ENCODE peak calls at places on chromosomes 13 and 19, in four cellular contexts. B is K562, O is GM23338, J is WTC11. L is an unnamed sample.

GRCh38 chr19:48918801-48919247 is 14.7 kb upstream of the DHDH start:
- DNase-seq in O (peak), J (peak), B (peak), L (peak)

GRCh38 chr13:109569938-109570711 is 216.3 kb downstream of the IRS2 start:
- DNase-seq in B (no peak), J (no peak), O (no peak), L (no peak)

GRCh38 chr19:12015753-12016116 is 19.7 kb downstream of the ZNF433 start:
- DNase-seq in B (no peak), O (peak), J (no peak), L (no peak)

GRCh38 chr13:23707674-23708073 is 137.5 kb downstream of the TNFRSF19 start:
- DNase-seq in B (no peak), O (no peak), J (no peak), L (no peak)

GRCh38 chr13:101575591-101575990 is 123.1 kb downstream of the ITGBL1 start:
- DNase-seq in B (no peak), O (no peak), J (no peak), L (no peak)

GRCh38 chr19:39927076-39927475 is 7.4 kb downstream of the FCGBP start:
- DNase-seq in B (no peak), J (no peak), O (no peak), L (no peak)

GRCh38 chr19:262125-262524 is 29.1 kb downstream of the PLPP2 start:
- DNase-seq in J (no peak), B (no peak), O (no peak), L (no peak)

GRCh38 chr19:18768046-18768771 is 22.9 kb downstream of the COMP start:
- DNase-seq in B (peak), J (peak), O (peak), L (no peak)

GRCh38 chr19:1566392-1567115 is 1.6 kb downstream of the MEX3D start:
- DNase-seq in O (peak), J (peak), B (peak), L (peak)

GRCh38 chr19:4742717-4743646 is 19.3 kb upstream of the DPP9 start:
- DNase-seq in O (peak), J (peak), B (no peak), L (peak)

GRCh38 chr19:2477732-2478191 is 1.8 kb downstream of the GADD45B start:
- DNase-seq in O (no peak), B (no peak), J (no peak), L (no peak)

GRCh38 chr19:44643605-44644390 is at the start of gene PVR:
- DNase-seq in J (peak), O (peak), B (peak), L (peak)

GRCh38 chr19:47670736-47671135 is 42.5 kb upstream of the EHD2 start:
- DNase-seq in O (no peak), B (no peak), J (no peak), L (no peak)

GRCh38 chr13:66343224-66343828 is 886.8 kb downstream of the PCDH9 start:
- DNase-seq in J (no peak), B (no peak), O (no peak), L (no peak)

GRCh38 chr19:40466219-40467006 is at the start of gene SPTBN4:
- DNase-seq in B (no peak), J (no peak), O (no peak), L (peak)

GRCh38 chr13:94390881-94391280 is 88.6 kb downstream of the DCT start:
- DNase-seq in O (no peak), J (no peak), B (no peak), L (no peak)

GRCh38 chr13:42875448-42876269 is 94.3 kb downstream of the FAM216B start:
- DNase-seq in O (peak), J (peak), B (no peak), L (peak)

GRCh38 chr19:10817291-10818038 is 18.5 kb downstream of the TMED1 start:
- DNase-seq in J (no peak), O (peak), B (no peak), L (no peak)

GRCh38 chr13:46492946-46493345 is 60.0 kb upstream of the LRCH1 start:
- DNase-seq in O (peak), J (no peak), B (peak), L (no peak)

GRCh38 chr13:113978741-113979481 is 5.0 kb upstream of the C13orf46 start:
- DNase-seq in J (peak), O (no peak), B (no peak), L (no peak)

GRCh38 chr13:72129117-72129516 is 262.1 kb upstream of the DACH1 start:
- DNase-seq in J (no peak), B (no peak), O (no peak), L (no peak)

GRCh38 chr13:72122661-72123060 is 255.7 kb upstream of the DACH1 start:
- DNase-seq in J (no peak), B (no peak), O (no peak), L (no peak)

GRCh38 chr13:72126424-72126823 is 259.4 kb upstream of the DACH1 start:
- DNase-seq in O (no peak), J (no peak), B (no peak), L (no peak)

GRCh38 chr13:72127031-72127430 is 260.0 kb upstream of the DACH1 start:
- DNase-seq in O (peak), J (no peak), B (no peak), L (no peak)

DNA sequence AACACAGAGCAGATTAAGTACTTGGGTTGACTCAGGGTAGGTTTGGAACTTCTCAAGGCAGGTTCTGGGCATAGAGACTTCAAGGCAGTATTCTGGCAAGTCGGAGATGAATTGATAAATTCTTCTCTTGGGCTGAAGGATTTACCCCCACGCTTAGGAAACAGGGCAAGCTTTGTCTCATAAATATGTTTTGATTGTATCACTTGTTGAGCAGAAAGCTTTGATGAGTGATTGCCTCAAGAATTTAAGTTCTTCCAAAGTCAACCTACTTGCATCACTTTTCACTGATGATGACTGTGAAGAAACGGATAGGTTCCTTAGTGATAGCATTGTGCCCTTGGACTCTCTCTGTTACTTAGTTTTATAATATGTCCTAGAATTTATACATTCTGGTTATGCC is 258.6 kb upstream of the DACH1 start:
- DNase-seq in B (no peak), O (no peak), J (no peak), L (no peak)
- TF ChIP-seq CREB1 in B (no peak), O (no peak), J (no peak), L (no peak)

GRCh38 chr19:41586064-41586463 is 10.1 kb downstream of the CEACAM21 start:
- DNase-seq in J (no peak), B (no peak), O (no peak), L (no peak)
- TF ChIP-seq CREB1 in J (no peak), B (no peak), O (no peak), L (no peak)

GRCh38 chr13:75656590-75656989 is 20.5 kb downstream of the LMO7 start:
- DNase-seq in J (no peak), O (no peak), B (no peak), L (no peak)
- TF ChIP-seq CREB1 in J (no peak), O (no peak), B (no peak), L (no peak)

GRCh38 chr19:38899447-38900219 is at the start of the genes NFKBIB and SIRT2:
- DNase-seq in J (peak), B (peak), O (peak), L (peak)

GRCh38 chr19:38901683-38902082 is 1.9 kb downstream of the NFKBIB start:
- DNase-seq in O (no peak), B (no peak), J (no peak), L (no peak)

GRCh38 chr19:38900220-38900629 is 456 bp downstream of the NFKBIB start:
- DNase-seq in J (no peak), O (no peak), B (no peak), L (no peak)

GRCh38 chr19:38900816-38901215 is 1.0 kb downstream of the NFKBIB start:
- DNase-seq in B (no peak), J (no peak), O (no peak), L (no peak)

DNA sequence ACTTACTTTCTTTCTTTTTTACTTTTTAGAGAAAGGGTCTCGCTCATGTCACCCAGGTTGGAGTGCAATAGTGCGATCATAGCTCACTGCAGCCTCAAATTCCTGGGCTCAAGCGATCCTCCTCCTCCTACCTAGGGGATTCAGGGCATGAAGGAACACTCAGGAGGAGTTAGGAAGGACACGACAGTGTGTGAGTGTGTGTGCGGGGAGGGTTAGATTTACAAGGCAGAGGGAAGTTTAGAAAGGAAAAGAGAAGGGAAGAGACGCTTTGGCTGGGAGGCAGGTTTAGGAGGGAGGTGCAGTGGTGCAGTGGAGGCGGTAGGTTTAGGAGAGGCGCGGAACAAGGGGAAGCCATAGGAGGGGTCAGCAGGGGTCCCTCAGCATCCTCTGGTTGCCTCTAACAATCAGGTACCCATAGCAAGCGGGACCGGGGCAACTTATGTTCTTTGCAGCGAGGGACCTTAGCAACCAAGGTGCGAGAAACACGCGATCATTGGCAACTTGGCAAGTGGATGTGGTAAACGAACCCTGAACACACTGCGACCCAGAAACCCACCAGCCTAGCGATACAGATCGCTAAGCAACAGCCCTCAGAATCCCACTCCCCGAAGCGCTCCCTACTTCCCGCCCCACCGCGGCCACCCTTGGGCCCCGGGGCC is 501 bp downstream of the SIRT2 start:
- DNase-seq in B (no peak), O (peak), J (no peak), L (no peak)
- TF ChIP-seq CREB1 in B (no peak), O (no peak), J (no peak), L (no peak)

GRCh38 chr13:33745370-33746324 is 72.3 kb upstream of the RFC3 start:
- DNase-seq in J (no peak), O (no peak), B (no peak), L (no peak)
- TF ChIP-seq CREB1 in J (no peak), O (no peak), B (no peak), L (no peak)

GRCh38 chr19:6739390-6739883 is at the start of gene TRIP10:
- DNase-seq in O (peak), B (peak), J (peak), L (no peak)
- TF ChIP-seq CREB1 in O (peak), B (no peak), J (no peak), L (no peak)

GRCh38 chr19:20250627-20251026 is 83.6 kb downstream of the ZNF486 start:
- DNase-seq in J (no peak), O (no peak), B (no peak), L (no peak)

GRCh38 chr19:20256606-20257005 is 89.6 kb downstream of the ZNF486 start:
- DNase-seq in O (no peak), J (no peak), B (no peak), L (peak)

GRCh38 chr19:20259615-20260014 is 92.6 kb downstream of the ZNF486 start:
- DNase-seq in O (peak), B (no peak), J (no peak), L (peak)

GRCh38 chr19:20254151-20254550 is 87.1 kb downstream of the ZNF486 start:
- DNase-seq in O (no peak), J (no peak), B (no peak), L (no peak)
- TF ChIP-seq CREB1 in O (no peak), J (no peak), B (no peak), L (no peak)

DNA sequence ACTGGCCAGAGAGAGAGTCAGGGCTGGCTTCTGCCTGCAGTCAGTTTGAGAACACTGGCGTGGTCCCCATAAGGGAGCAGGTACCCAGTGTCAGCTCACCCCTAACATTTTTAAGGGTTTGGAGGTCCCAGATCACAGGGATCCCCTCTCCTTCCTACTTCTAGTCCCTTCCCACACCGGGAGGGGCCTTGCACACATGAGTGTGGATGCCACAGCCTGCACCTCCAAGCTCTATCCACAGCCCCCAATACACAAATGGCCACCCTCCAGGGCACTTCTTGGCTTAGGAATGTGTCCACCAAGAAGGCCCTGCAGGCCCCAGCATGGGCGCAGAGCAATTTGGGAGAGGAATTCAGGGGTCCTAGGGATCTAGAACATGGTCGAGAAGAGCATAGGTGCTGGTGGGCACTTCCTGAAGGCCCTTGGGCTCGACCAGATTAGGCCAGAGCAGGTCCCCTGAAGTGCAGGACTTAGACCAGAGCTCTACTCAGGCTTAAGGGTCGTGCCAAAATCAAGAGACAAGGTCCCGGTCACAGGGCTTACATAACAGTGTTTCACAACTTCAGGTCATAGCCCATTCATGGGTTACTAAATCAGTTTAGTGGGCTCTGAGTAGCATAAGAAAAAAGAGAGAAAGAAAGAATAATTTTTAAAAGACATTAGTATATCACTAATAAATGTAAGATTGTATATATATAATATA is 16.0 kb downstream of the FXYD5 start:
- DNase-seq in O (no peak), B (no peak), J (no peak), L (no peak)
- TF ChIP-seq CREB1 in O (no peak), B (no peak), J (no peak), L (no peak)

DNA sequence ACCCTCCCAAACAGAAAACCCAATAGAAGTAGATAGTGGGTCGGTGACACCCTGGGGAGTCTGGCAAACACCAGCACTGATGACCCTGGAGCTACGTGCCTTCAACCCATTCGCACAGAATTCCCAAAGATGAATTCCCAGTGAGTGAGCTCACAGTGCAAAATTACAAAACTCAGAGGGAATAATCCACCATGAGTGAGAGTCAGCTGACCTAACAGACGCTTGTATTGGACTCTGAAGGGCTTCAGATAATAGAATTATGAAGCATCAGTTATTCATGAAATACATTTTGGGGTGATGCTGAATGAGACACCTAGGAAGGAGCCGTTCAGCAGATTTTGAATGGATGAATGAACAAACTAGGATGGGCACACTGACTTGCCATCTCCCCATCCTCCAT is 40.2 kb downstream of the KCNC3 start:
- DNase-seq in B (no peak), O (no peak), J (no peak), L (no peak)
- TF ChIP-seq CREB1 in B (no peak), O (no peak), J (no peak), L (no peak)

GRCh38 chr19:38745316-38745715 is 1.0 kb upstream of the CAPN12 start:
- DNase-seq in J (no peak), O (no peak), B (no peak), L (no peak)
- TF ChIP-seq CREB1 in J (no peak), O (no peak), B (no peak), L (no peak)

L was measured in H1.